ENCODE peak calls at places on chromosome 12, in six cellular contexts. One of them, this sample, is unnamed.

GRCh38 chr12:5305861-5306545 is 125.9 kb upstream of the NTF3 start:
- DNase-seq in H1: no peak
- DNase-seq in GM12878: no peak
- DNase-seq in HepG2: no peak
- DNase-seq in GM12891: no peak
- DNase-seq in K562: no peak
- DNase-seq in this sample: no peak

GRCh38 chr12:90037740-90038139 is 329.1 kb upstream of the ATP2B1 start:
- DNase-seq in K562: no peak
- DNase-seq in HepG2: no peak
- DNase-seq in GM12878: no peak
- DNase-seq in H1: no peak
- DNase-seq in GM12891: no peak
- DNase-seq in this sample: no peak

GRCh38 chr12:113261847-113262470 is 40.7 kb downstream of the TPCN1 start:
- DNase-seq in K562: no peak
- DNase-seq in GM12891: no peak
- DNase-seq in HepG2: no peak
- DNase-seq in GM12878: peak; percentile 11
- DNase-seq in H1: no peak
- DNase-seq in this sample: no peak

GRCh38 chr12:88206636-88207035 is 64.5 kb downstream of the TMTC3 start:
- DNase-seq in HepG2: no peak
- DNase-seq in H1: no peak
- DNase-seq in GM12878: no peak
- DNase-seq in GM12891: no peak
- DNase-seq in K562: no peak
- DNase-seq in this sample: no peak

GRCh38 chr12:76489737-76490136 is 69.8 kb downstream of the OSBPL8 start:
- DNase-seq in K562: no peak
- DNase-seq in H1: no peak
- DNase-seq in GM12891: no peak
- DNase-seq in HepG2: no peak
- DNase-seq in GM12878: no peak
- DNase-seq in this sample: no peak

GRCh38 chr12:110379201-110379600 is 24.3 kb downstream of the ANAPC7 start:
- DNase-seq in GM12891: no peak
- DNase-seq in K562: no peak
- DNase-seq in H1: no peak
- DNase-seq in GM12878: no peak
- DNase-seq in HepG2: no peak
- DNase-seq in this sample: no peak

GRCh38 chr12:115891551-115891950 is 385.9 kb downstream of the MED13L start:
- DNase-seq in GM12891: no peak
- DNase-seq in K562: no peak
- DNase-seq in H1: no peak
- DNase-seq in GM12878: no peak
- DNase-seq in HepG2: no peak
- DNase-seq in this sample: no peak

GRCh38 chr12:115398311-115398781 is 714.4 kb upstream of the TBX3 start:
- DNase-seq in GM12891: no peak
- DNase-seq in H1: no peak
- DNase-seq in HepG2: peak; percentile 92
- DNase-seq in GM12878: no peak
- DNase-seq in K562: no peak
- DNase-seq in this sample: no peak

GRCh38 chr12:27193106-27193505 is 51.0 kb upstream of the STK38L start:
- DNase-seq in GM12878: no peak
- DNase-seq in H1: no peak
- DNase-seq in K562: no peak
- DNase-seq in GM12891: no peak
- DNase-seq in HepG2: no peak
- DNase-seq in this sample: no peak

GRCh38 chr12:52148541-52149181 is 43.2 kb downstream of the KRT80 start:
- DNase-seq in GM12878: no peak
- DNase-seq in HepG2: no peak
- DNase-seq in K562: peak; percentile 25
- DNase-seq in GM12891: no peak
- DNase-seq in H1: no peak
- DNase-seq in this sample: no peak

GRCh38 chr12:95386056-95386455 is 87.9 kb upstream of the METAP2 start:
- DNase-seq in K562: no peak
- DNase-seq in GM12878: no peak
- DNase-seq in GM12891: no peak
- DNase-seq in HepG2: no peak
- DNase-seq in H1: no peak
- DNase-seq in this sample: no peak

GRCh38 chr12:15811192-15812127 is 22.3 kb upstream of the EPS8 start:
- DNase-seq in HepG2: no peak
- DNase-seq in K562: no peak
- DNase-seq in GM12891: no peak
- DNase-seq in GM12878: no peak
- DNase-seq in H1: no peak
- DNase-seq in this sample: no peak

GRCh38 chr12:3283137-3283680 is 206.0 kb downstream of the TSPAN9 start:
- DNase-seq in K562: no peak
- DNase-seq in GM12891: no peak
- DNase-seq in HepG2: no peak
- DNase-seq in GM12878: no peak
- DNase-seq in H1: no peak
- DNase-seq in this sample: no peak

GRCh38 chr12:56678852-56679251 is 9.2 kb downstream of the PTGES3 start:
- DNase-seq in GM12878: no peak
- DNase-seq in K562: no peak
- DNase-seq in HepG2: no peak
- DNase-seq in GM12891: no peak
- DNase-seq in H1: no peak
- DNase-seq in this sample: no peak

GRCh38 chr12:14961466-14962155 is at the start of gene ARHGDIB:
- DNase-seq in HepG2: no peak
- DNase-seq in GM12891: no peak
- DNase-seq in H1: no peak
- DNase-seq in K562: no peak
- DNase-seq in GM12878: peak; percentile 87
- DNase-seq in this sample: no peak

GRCh38 chr12:51364026-51364425 is 17.5 kb upstream of the CELA1 start:
- DNase-seq in HepG2: no peak
- DNase-seq in K562: no peak
- DNase-seq in GM12891: no peak
- DNase-seq in GM12878: no peak
- DNase-seq in H1: no peak
- DNase-seq in this sample: no peak

GRCh38 chr12:125128806-125129571 is 63.8 kb downstream of the AACS start:
- DNase-seq in HepG2: no peak
- DNase-seq in K562: no peak
- DNase-seq in H1: no peak
- DNase-seq in GM12878: no peak
- DNase-seq in GM12891: no peak
- DNase-seq in this sample: no peak

GRCh38 chr12:16553457-16553856 is 52.5 kb downstream of the LMO3 start:
- DNase-seq in GM12891: no peak
- DNase-seq in HepG2: no peak
- DNase-seq in GM12878: no peak
- DNase-seq in K562: no peak
- DNase-seq in H1: no peak
- DNase-seq in this sample: no peak

GRCh38 chr12:92478692-92479091 is 224.1 kb upstream of the PLEKHG7 start:
- DNase-seq in GM12891: no peak
- DNase-seq in HepG2: no peak
- DNase-seq in H1: no peak
- DNase-seq in K562: no peak
- DNase-seq in GM12878: no peak
- DNase-seq in this sample: no peak

GRCh38 chr12:121610239-121611149 is 15.8 kb upstream of the ORAI1 start:
- DNase-seq in HepG2: no peak
- DNase-seq in GM12891: no peak
- DNase-seq in H1: no peak
- DNase-seq in GM12878: no peak
- DNase-seq in K562: no peak
- DNase-seq in this sample: no peak
- TF ChIP-seq POLR2A in HepG2: no peak
- TF ChIP-seq POLR2A in GM12891: no peak
- TF ChIP-seq POLR2A in H1: no peak
- TF ChIP-seq POLR2A in GM12878: no peak
- TF ChIP-seq POLR2A in K562: no peak
- TF ChIP-seq POLR2A in this sample: no peak

GRCh38 chr12:54028324-54029201 is at the start of gene HOXC6:
- DNase-seq in H1: no peak
- DNase-seq in GM12891: no peak
- DNase-seq in K562: peak; percentile 75
- DNase-seq in GM12878: no peak
- DNase-seq in HepG2: no peak
- DNase-seq in this sample: no peak
- TF ChIP-seq TAF1 in H1: no peak
- TF ChIP-seq TAF1 in GM12891: no peak
- TF ChIP-seq TAF1 in K562: no peak
- TF ChIP-seq TAF1 in GM12878: no peak
- TF ChIP-seq TAF1 in HepG2: no peak
- TF ChIP-seq TAF1 in this sample: no peak

GRCh38 chr12:116990971-116991966 is 80.5 kb downstream of the FBXW8 start:
- DNase-seq in GM12878: no peak
- DNase-seq in K562: no peak
- DNase-seq in H1: no peak
- DNase-seq in GM12891: no peak
- DNase-seq in HepG2: no peak
- DNase-seq in this sample: no peak

GRCh38 chr12:116999066-116999465 is 88.3 kb downstream of the FBXW8 start:
- DNase-seq in GM12878: no peak
- DNase-seq in GM12891: no peak
- DNase-seq in H1: no peak
- DNase-seq in HepG2: no peak
- DNase-seq in K562: no peak
- DNase-seq in this sample: no peak

GRCh38 chr12:117000316-117000715 is 89.6 kb downstream of the FBXW8 start:
- DNase-seq in GM12891: no peak
- DNase-seq in H1: no peak
- DNase-seq in K562: no peak
- DNase-seq in HepG2: no peak
- DNase-seq in GM12878: no peak
- DNase-seq in this sample: no peak

GRCh38 chr12:116996648-116997047 is 85.9 kb downstream of the FBXW8 start:
- DNase-seq in H1: no peak
- DNase-seq in HepG2: no peak
- DNase-seq in GM12878: no peak
- DNase-seq in GM12891: no peak
- DNase-seq in K562: no peak
- DNase-seq in this sample: no peak

GRCh38 chr12:116996058-116996457 is 85.3 kb downstream of the FBXW8 start:
- DNase-seq in GM12878: no peak
- DNase-seq in GM12891: no peak
- DNase-seq in K562: no peak
- DNase-seq in HepG2: no peak
- DNase-seq in H1: no peak
- DNase-seq in this sample: no peak
- TF ChIP-seq POLR2AphosphoS5 in GM12878: no peak
- TF ChIP-seq POLR2AphosphoS5 in GM12891: no peak
- TF ChIP-seq POLR2AphosphoS5 in K562: no peak
- TF ChIP-seq POLR2AphosphoS5 in HepG2: no peak
- TF ChIP-seq POLR2AphosphoS5 in H1: no peak
- TF ChIP-seq POLR2AphosphoS5 in this sample: no peak

GRCh38 chr12:121800694-121801600 is 2.9 kb upstream of the SETD1B start:
- DNase-seq in H1: no peak
- DNase-seq in GM12878: no peak
- DNase-seq in HepG2: no peak
- DNase-seq in GM12891: no peak
- DNase-seq in K562: peak; percentile 62
- DNase-seq in this sample: no peak
- TF ChIP-seq POLR2A in H1: no peak
- TF ChIP-seq POLR2A in GM12878: peak; percentile 74
- TF ChIP-seq POLR2A in HepG2: no peak
- TF ChIP-seq POLR2A in GM12891: peak; percentile 87
- TF ChIP-seq POLR2A in K562: peak; percentile 74
- TF ChIP-seq POLR2A in this sample: peak; percentile 80

This sample was measured in GM12892.